ENCODE peak calls at places on chromosomes 7 and 10, in four cellular contexts. W is stimulated activated CD4-positive, alpha-beta T cell treated with anti-CD3 and anti-CD28 coated beads, Interleukin-15, amount 100 ng/mL, for 1 hour; Y is fibroblast of the conjunctiva; L is ACHN. T is an unnamed sample.

GRCh38 chr7:102030696-102031095 is 213.3 kb downstream of the CUX1 start:
- DNase-seq in W (no peak), Y (no peak), L (no peak), T (no peak)

GRCh38 chr7:44380831-44381493 is 55.6 kb upstream of the CAMK2B start:
- DNase-seq in W (no peak), Y (no peak), L (no peak), T (no peak)

GRCh38 chr10:8731415-8732110 is 677.1 kb downstream of the GATA3 start:
- DNase-seq in W (no peak), Y (no peak), L (no peak), T (no peak)

GRCh38 chr7:116984917-116985316 is 31.6 kb downstream of the ST7 start:
- DNase-seq in W (no peak), Y (peak), L (peak), T (no peak)

GRCh38 chr10:79502561-79503309 is 9.6 kb upstream of the EIF5AL1 start:
- DNase-seq in W (no peak), Y (no peak), L (peak), T (no peak)

GRCh38 chr10:1382711-1383110 is 326.5 kb downstream of the WDR37 start:
- DNase-seq in W (no peak), Y (no peak), L (no peak), T (no peak)

GRCh38 chr10:77637986-77638765 is 568 bp upstream of the KCNMA1 start:
- DNase-seq in W (no peak), Y (no peak), L (peak), T (peak)

GRCh38 chr10:26890956-26891355 is 30.2 kb upstream of the ABI1 start:
- DNase-seq in W (no peak), Y (peak), L (peak), T (peak)

GRCh38 chr7:1211611-1212010 is 21.1 kb upstream of the UNCX start:
- DNase-seq in W (no peak), Y (no peak), L (no peak), T (no peak)

GRCh38 chr7:50085344-50085743 is 7.7 kb downstream of the ZPBP start:
- DNase-seq in W (no peak), Y (no peak), L (no peak), T (no peak)

GRCh38 chr10:5545426-5545777 is 20.6 kb downstream of the CALML3 start:
- DNase-seq in W (no peak), Y (no peak), L (no peak), T (no peak)

GRCh38 chr10:99595770-99596465 is 24.3 kb downstream of the SLC25A28 start:
- DNase-seq in W (no peak), Y (no peak), L (no peak), T (no peak)

GRCh38 chr7:2175514-2175913 is 57.2 kb downstream of the MAD1L1 start:
- DNase-seq in W (no peak), Y (peak), L (peak), T (peak)

GRCh38 chr10:30431435-30431911 is 2.5 kb upstream of the MAP3K8 start:
- DNase-seq in W (no peak), Y (no peak), L (no peak), T (no peak)

GRCh38 chr7:47622946-47623640 is 41.2 kb upstream of the TNS3 start:
- DNase-seq in W (no peak), Y (peak), L (no peak), T (no peak)

GRCh38 chr7:27606270-27607209 is 56.1 kb downstream of the HIBADH start:
- DNase-seq in W (no peak), Y (no peak), L (peak), T (no peak)

GRCh38 chr7:80918909-80919721 is at the start of gene SEMA3C:
- DNase-seq in W (no peak), Y (peak), L (peak), T (peak)

GRCh38 chr7:132178393-132178765 is 397.9 kb downstream of the PLXNA4 start:
- DNase-seq in W (no peak), Y (no peak), L (no peak), T (peak)

GRCh38 chr10:122280156-122280555 is 9.1 kb downstream of the BTBD16 start:
- DNase-seq in W (no peak), Y (no peak), L (no peak), T (no peak)

GRCh38 chr7:107119376-107120100 is 49.3 kb upstream of the HBP1 start:
- DNase-seq in W (no peak), Y (no peak), L (peak), T (no peak)

GRCh38 chr10:70331486-70332268 is 47.9 kb upstream of the NPFFR1 start:
- DNase-seq in W (no peak), Y (peak), L (peak), T (no peak)

GRCh38 chr7:137080516-137081203 is 212.2 kb downstream of the CHRM2 start:
- DNase-seq in W (no peak), Y (no peak), L (no peak), T (no peak)

GRCh38 chr10:103820101-103821062 is 35.0 kb downstream of the SH3PXD2A start:
- DNase-seq in W (no peak), Y (peak), L (no peak), T (peak)

GRCh38 chr10:42970451-42971250 is 106.2 kb upstream of the RET start:
- DNase-seq in W (no peak), Y (no peak), L (no peak), T (peak)

T was measured in aorta.